ENCODE peak calls at places on chromosomes 5 and 9, in four cellular contexts. E, F, C and L are unnamed samples.

GRCh38 chr5:116864157-116864837 is 289.7 kb upstream of the SEMA6A start:
- DNase-seq in E (no peak), F (no peak), C (no peak), L (no peak)

GRCh38 chr9:75599249-75599648 is 291.2 kb upstream of the PCSK5 start:
- DNase-seq in E (no peak), F (no peak), C (no peak), L (no peak)

GRCh38 chr9:120985759-120986353 is 59.3 kb upstream of the TRAF1 start:
- DNase-seq in E (peak), F (peak), C (no peak), L (peak)

GRCh38 chr9:1050125-1050895 is at the start of gene DMRT2:
- DNase-seq in E (peak), F (peak), C (no peak), L (peak)

GRCh38 chr9:126127591-126127990 is 199.0 kb upstream of the MVB12B start:
- DNase-seq in E (no peak), F (no peak), C (no peak), L (no peak)

GRCh38 chr9:131382850-131383729 is 10.8 kb upstream of the PRRC2B start:
- DNase-seq in E (peak), F (peak), C (no peak), L (peak)

GRCh38 chr5:37615184-37615583 is 224.7 kb downstream of the GDNF start:
- DNase-seq in E (no peak), F (peak), C (no peak), L (peak)

GRCh38 chr5:171315386-171315891 is 6.4 kb downstream of the TLX3 start:
- DNase-seq in E (no peak), F (no peak), C (no peak), L (no peak)

GRCh38 chr5:56749842-56750241 is 65.5 kb upstream of the MAP3K1 start:
- DNase-seq in E (no peak), F (no peak), C (no peak), L (no peak)

GRCh38 chr5:74409166-74409706 is 231.3 kb downstream of the ENC1 start:
- DNase-seq in E (no peak), F (no peak), C (no peak), L (no peak)

GRCh38 chr5:154811653-154812465 is 38.5 kb downstream of the FAXDC2 start:
- DNase-seq in E (peak), F (peak), C (peak), L (peak)

GRCh38 chr5:170520319-170520718 is 16.5 kb downstream of the KCNIP1 start:
- DNase-seq in E (no peak), F (no peak), C (no peak), L (no peak)

GRCh38 chr9:100515578-100516494 is 42.9 kb downstream of the TMEFF1 start:
- DNase-seq in E (no peak), F (peak), C (no peak), L (no peak)

GRCh38 chr9:137235424-137236237 is 4.9 kb downstream of the SLC34A3 start:
- DNase-seq in E (no peak), F (no peak), C (no peak), L (no peak)

GRCh38 chr9:70488098-70488792 is 73.8 kb upstream of the KLF9 start:
- DNase-seq in E (no peak), F (peak), C (no peak), L (no peak)

GRCh38 chr9:70490478-70490877 is 76.0 kb upstream of the KLF9 start:
- DNase-seq in E (no peak), F (no peak), C (no peak), L (no peak)

GRCh38 chr9:70486127-70486526 is 71.7 kb upstream of the KLF9 start:
- DNase-seq in E (no peak), F (no peak), C (no peak), L (no peak)

GRCh38 chr9:70491798-70492736 is 77.6 kb upstream of the KLF9 start:
- DNase-seq in E (no peak), F (no peak), C (no peak), L (no peak)

GRCh38 chr9:70488793-70489105 is 74.3 kb upstream of the KLF9 start:
- DNase-seq in E (no peak), F (no peak), C (no peak), L (no peak)
- TF ChIP-seq FOS in E (no peak), F (no peak), C (no peak), L (no peak)

GRCh38 chr9:22657713-22658112 is 211.1 kb downstream of the DMRTA1 start:
- DNase-seq in E (no peak), F (no peak), C (no peak), L (no peak)
- TF ChIP-seq POLR2A in E (no peak), F (no peak), C (no peak), L (no peak)

GRCh38 chr5:127894461-127894860 is 189.1 kb upstream of the SLC12A2 start:
- DNase-seq in E (no peak), F (no peak), C (no peak), L (no peak)

GRCh38 chr5:127893232-127893631 is 190.0 kb downstream of the CCDC192 start:
- DNase-seq in E (no peak), F (no peak), C (no peak), L (no peak)

GRCh38 chr5:127892467-127893207 is 189.4 kb downstream of the CCDC192 start:
- DNase-seq in E (no peak), F (peak), C (no peak), L (peak)

GRCh38 chr5:127887282-127887681 is 184.1 kb downstream of the CCDC192 start:
- DNase-seq in E (no peak), F (no peak), C (no peak), L (peak)

GRCh38 chr5:127891942-127892341 is 188.8 kb downstream of the CCDC192 start:
- DNase-seq in E (no peak), F (no peak), C (no peak), L (no peak)
- TF ChIP-seq FOS in E (no peak), F (no peak), C (no peak), L (no peak)

DNA sequence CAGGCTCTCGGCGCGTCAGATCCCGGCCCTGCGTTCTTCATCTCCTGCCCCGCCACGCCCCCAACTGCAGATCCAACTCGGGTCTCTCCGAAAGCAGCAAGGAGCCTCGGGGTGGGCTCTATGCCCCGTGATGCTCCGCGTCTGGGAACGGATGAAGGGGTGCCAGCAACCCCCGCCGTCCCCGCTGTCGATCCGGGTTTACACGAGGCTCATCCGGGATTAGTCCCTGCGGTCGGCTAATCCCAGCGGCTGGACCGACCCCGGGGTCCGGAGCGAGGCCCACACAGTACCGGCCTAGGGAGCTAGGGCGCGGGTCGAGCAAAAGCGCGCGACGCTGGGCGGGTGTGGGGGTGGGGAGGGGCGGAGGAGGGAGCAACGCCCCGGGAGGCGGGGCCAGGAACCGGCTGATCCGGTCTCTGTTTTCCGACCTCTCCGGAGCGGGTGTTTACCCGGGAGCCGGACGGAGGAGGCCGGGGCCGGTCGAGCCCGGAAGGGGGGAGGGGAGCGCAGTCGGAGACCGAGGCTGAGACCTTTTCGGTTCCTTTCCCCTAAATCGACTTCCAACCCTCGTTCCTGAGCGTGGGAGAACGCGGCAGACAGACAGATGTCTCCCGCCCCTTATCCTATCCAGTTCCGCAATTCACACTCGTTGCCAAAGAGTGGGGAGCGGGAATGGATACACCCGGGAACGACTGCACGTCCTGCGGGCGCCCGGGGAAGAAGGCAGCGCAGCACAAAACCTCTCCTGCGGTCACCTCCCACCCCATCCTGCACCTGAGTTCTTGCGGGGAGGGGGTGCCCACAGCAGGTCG is 28.6 kb downstream of the PCDH1 start:
- DNase-seq in E (peak), F (peak), C (no peak), L (peak)
- TF ChIP-seq POLR2A in E (peak), F (peak), C (peak), L (peak)

DNA sequence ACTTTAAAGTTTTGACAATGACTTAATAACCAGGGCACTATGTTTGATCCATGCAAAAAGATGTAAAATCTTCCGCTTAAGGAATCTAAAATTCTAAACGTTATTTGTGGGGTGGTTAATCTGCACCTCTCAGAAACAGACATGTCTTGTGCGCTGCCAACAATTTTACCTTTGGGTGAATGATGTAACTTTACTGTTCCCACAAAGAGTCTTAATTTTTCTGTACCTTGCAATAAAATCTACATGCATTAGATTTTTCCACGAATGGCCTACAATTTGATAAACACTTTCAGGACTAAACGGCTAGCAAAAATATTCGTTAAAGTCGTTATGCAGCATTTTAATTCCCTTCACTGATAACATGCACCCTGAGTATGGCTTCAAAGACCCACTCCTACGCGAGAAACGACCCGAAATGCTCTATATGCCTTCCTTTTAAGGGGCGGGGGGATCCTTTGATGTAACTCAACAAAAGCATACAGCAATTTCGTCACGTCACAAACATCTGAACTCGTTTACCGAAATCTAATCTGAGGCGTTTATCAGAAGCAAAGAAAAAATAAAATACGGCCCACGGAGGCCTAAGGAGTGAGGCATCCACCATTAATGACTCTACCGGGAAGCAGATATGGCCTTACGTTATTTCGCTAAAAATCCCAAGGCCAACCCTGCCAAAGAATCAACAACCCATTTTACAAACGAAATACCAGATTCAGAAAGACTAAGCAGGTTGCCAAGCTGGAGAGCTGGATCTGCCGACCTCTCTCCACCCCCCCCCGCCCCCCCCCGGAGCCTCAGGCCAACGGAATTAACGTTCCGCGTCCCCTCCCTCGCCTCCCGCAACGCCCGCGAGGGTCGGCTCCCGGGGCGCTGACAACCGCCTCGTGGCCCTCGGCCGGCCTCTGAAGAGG is 607 bp downstream of the AK6 start:
- DNase-seq in E (peak), F (peak), C (no peak), L (peak)
- TF ChIP-seq FOS in E (no peak), F (no peak), C (no peak), L (no peak)

GRCh38 chr5:32551194-32551593 is 34.2 kb upstream of the SUB1 start:
- DNase-seq in E (no peak), F (no peak), C (no peak), L (no peak)

GRCh38 chr5:32551865-32552264 is 33.5 kb upstream of the SUB1 start:
- DNase-seq in E (no peak), F (no peak), C (no peak), L (no peak)

DNA sequence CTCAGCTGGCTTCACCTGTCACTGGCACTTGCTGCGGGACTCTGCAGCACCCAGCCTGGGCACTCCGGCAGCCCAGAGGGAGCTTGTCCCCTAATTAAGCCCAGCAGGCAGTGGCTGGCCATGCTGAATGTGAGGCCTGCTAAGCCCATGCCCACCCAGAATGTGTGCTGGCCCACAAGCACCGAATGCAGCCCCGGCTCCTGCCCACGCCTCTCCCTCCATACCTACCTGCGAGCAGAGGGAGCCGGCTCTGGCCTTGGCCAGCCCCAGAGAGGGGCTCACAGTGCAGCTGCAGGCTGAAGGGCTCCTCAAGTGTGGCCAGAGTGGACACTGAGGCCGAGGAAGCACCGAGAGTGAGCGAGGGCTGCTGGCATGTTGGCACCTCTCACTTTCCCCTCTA is 32.4 kb upstream of the SUB1 start:
- DNase-seq in E (no peak), F (no peak), C (no peak), L (no peak)
- TF ChIP-seq POLR2A in E (no peak), F (no peak), C (no peak), L (no peak)

DNA sequence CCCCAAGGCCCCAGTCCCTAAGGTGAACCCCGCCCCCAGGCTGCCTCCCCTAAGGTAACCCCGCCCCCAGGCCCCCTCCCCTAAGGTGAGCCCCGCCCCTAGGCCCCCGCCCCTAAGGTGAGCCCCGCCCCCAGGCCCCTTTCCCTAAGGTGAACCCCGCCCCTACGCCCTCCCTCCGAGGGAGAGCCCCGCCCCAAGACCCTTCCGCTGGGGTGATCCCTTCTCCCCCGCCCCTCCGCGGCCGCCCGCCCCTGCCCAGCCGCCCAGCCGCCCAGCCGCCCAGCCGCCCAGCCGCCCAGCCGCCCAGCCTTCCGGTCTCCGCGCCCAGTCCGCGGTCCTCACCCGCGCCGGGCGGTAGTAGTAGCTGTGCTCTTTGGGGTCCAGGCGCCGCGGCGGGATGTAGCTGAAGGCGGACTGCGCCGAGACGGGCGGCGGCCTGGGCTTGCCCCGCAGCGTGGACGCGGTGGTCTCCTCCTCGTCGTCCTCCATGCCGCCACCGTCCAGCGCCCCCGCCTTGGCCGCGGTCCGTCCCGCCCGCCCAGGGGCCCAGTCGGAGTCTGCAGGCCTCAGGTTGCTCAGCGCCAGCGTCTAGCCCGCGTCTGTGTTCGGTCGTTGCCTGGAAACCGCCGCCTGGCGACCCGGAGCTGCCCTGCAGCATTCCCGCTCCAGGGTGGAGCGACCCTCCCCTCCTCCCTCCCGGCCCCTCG is at the start of gene CFAP90:
- DNase-seq in E (no peak), F (peak), C (no peak), L (peak)
- TF ChIP-seq FOS in E (no peak), F (no peak), C (no peak), L (no peak)